ENCODE peak calls at places on chromosome 9, in four cellular contexts. O is kidney tubule cell, U is germinal center, Y is EH. P is an unnamed sample.

GRCh38 chr9:96014078-96014477 is 138.6 kb downstream of the ERCC6L2 start:
- DNase-seq in Y (no peak), O (no peak), U (no peak), P (peak; percentile 27)

GRCh38 chr9:98075332-98075805 is 18.8 kb downstream of the NANS start:
- DNase-seq in O (peak; percentile 83), Y (peak; percentile 70), U (no peak), P (no peak)

GRCh38 chr9:2787065-2787464 is 56.8 kb downstream of the PUM3 start:
- DNase-seq in Y (peak; percentile 84), U (no peak), O (peak; percentile 29), P (no peak)

GRCh38 chr9:115262952-115263351 is 145.0 kb upstream of the TNC start:
- DNase-seq in U (no peak), O (peak; percentile 66), Y (peak; percentile 57), P (no peak)

GRCh38 chr9:20592673-20593072 is 29.6 kb downstream of the MLLT3 start:
- DNase-seq in U (no peak), O (peak; percentile 94), Y (peak; percentile 71), P (no peak)

GRCh38 chr9:7976856-7977255 is 177.3 kb upstream of the DMAC1 start:
- DNase-seq in O (no peak), Y (no peak), U (no peak), P (no peak)

GRCh38 chr9:89312154-89312616 is 1.2 kb downstream of the CKS2 start:
- DNase-seq in O (peak; percentile 36), Y (peak; percentile 34), U (no peak), P (no peak)

GRCh38 chr9:108444400-108445358 is 411.1 kb downstream of the ACTL7B start:
- DNase-seq in Y (peak; percentile 97), O (peak; percentile 74), U (no peak), P (no peak)

GRCh38 chr9:132977626-132978450 is 656 bp upstream of the GFI1B start:
- DNase-seq in U (peak; percentile 78), Y (peak; percentile 47), O (peak; percentile 56), P (peak; percentile 81)

GRCh38 chr9:114497220-114497619 is 8.1 kb downstream of the WHRN start:
- DNase-seq in Y (no peak), O (no peak), U (no peak), P (no peak)

GRCh38 chr9:88691811-88692210 is 156.8 kb downstream of the NXNL2 start:
- DNase-seq in O (no peak), Y (peak; percentile 37), U (no peak), P (no peak)

GRCh38 chr9:106953166-106953565 is 90.2 kb downstream of the ZNF462 start:
- DNase-seq in Y (peak; percentile 77), O (peak; percentile 98), U (no peak), P (no peak)

GRCh38 chr9:70451765-70452164 is 37.3 kb upstream of the KLF9 start:
- DNase-seq in Y (no peak), O (no peak), U (no peak), P (no peak)

GRCh38 chr9:136902259-136902821 is 16.0 kb downstream of the TRAF2 start:
- DNase-seq in Y (peak; percentile 66), O (peak; percentile 95), U (peak; percentile 69), P (peak; percentile 89)

GRCh38 chr9:108394726-108395125 is 461.1 kb downstream of the ACTL7B start:
- DNase-seq in Y (no peak), U (no peak), O (no peak), P (no peak)

GRCh38 chr9:5441043-5441442 is 3.3 kb upstream of the PLGRKT start:
- DNase-seq in O (peak; percentile 70), Y (peak; percentile 80), U (no peak), P (no peak)